ENCODE peak calls at places on chromosomes 6 and 20, in five cellular contexts. V, I, L, P and J are unnamed samples.
A peak's percentile ranks its signal among the peaks of the same experiment; 100 is the strongest.

GRCh38 chr6:45922728-45923351 is 92.8 kb downstream of the CLIC5 start:
- DNase-seq in L (peak; percentile 24), P (peak; percentile 87), I (peak; percentile 45), V (peak; percentile 57), J (peak; percentile 10)

GRCh38 chr20:20566523-20566922 is 145.9 kb downstream of the RALGAPA2 start:
- DNase-seq in I (no peak), P (no peak), L (no peak), V (no peak), J (no peak)

GRCh38 chr6:14520536-14520935 is 403.0 kb downstream of the CD83 start:
- DNase-seq in L (no peak), P (no peak), I (no peak), V (no peak), J (no peak)

GRCh38 chr6:139323511-139324445 is 32.0 kb upstream of the TXLNB start:
- DNase-seq in P (peak; percentile 76), L (peak; percentile 70), I (peak; percentile 90), V (peak; percentile 25), J (peak; percentile 44)

GRCh38 chr6:50277774-50278173 is 228.0 kb upstream of the DEFB112 start:
- DNase-seq in L (no peak), P (no peak), I (no peak), V (no peak), J (no peak)

GRCh38 chr20:34262488-34263288 is 21.5 kb downstream of the ASIP start:
- DNase-seq in I (no peak), L (no peak), P (peak; percentile 75), V (no peak), J (no peak)

GRCh38 chr6:6317825-6318733 is 2.4 kb downstream of the F13A1 start:
- DNase-seq in P (no peak), L (no peak), I (no peak), V (no peak), J (no peak)

GRCh38 chr20:496126-496696 is 33.9 kb upstream of the TBC1D20 start:
- DNase-seq in I (no peak), V (no peak), P (peak; percentile 52), L (no peak), J (no peak)

GRCh38 chr20:16539280-16539679 is 34.0 kb downstream of the KIF16B start:
- DNase-seq in V (no peak), L (no peak), P (peak; percentile 61), I (no peak), J (no peak)

GRCh38 chr6:37695857-37696219 is 1.8 kb downstream of the MDGA1 start:
- DNase-seq in P (no peak), V (no peak), I (no peak), L (no peak), J (no peak)

GRCh38 chr6:117908246-117909107 is 1.4 kb downstream of the SLC35F1 start:
- DNase-seq in L (no peak), I (no peak), V (no peak), P (no peak), J (no peak)

GRCh38 chr6:22732186-22732970 is 163.0 kb downstream of the HDGFL1 start:
- DNase-seq in L (no peak), I (no peak), V (no peak), P (no peak), J (no peak)

GRCh38 chr6:161631676-161632194 is 357.9 kb upstream of the AGPAT4 start:
- DNase-seq in L (no peak), I (no peak), P (peak; percentile 93), V (peak; percentile 22), J (no peak)

GRCh38 chr6:162603231-162603630 is 124.3 kb downstream of the PRKN start:
- DNase-seq in V (no peak), P (no peak), I (no peak), L (no peak), J (no peak)

GRCh38 chr6:124073021-124073420 is 269.4 kb downstream of the NKAIN2 start:
- DNase-seq in I (no peak), L (no peak), P (no peak), V (peak; percentile 20), J (no peak)